ENCODE peak calls at places on chromosome 4, in nine cellular contexts. E, N, C, K, B, R, U, X and T are unnamed samples.

GRCh38 chr4:44438687-44439086 is 9.9 kb downstream of the KCTD8 start:
- DNase-seq in E (no peak), N (no peak), C (no peak), K (no peak), B (no peak), R (no peak), U (no peak), X (no peak), T (no peak)

GRCh38 chr4:151031831-151032605 is 16.9 kb upstream of the LRBA start:
- DNase-seq in E (no peak), N (peak; percentile 51), C (peak; percentile 61), K (no peak), B (no peak), R (peak; percentile 47), U (peak; percentile 49), X (no peak), T (no peak)

GRCh38 chr4:45122406-45122805 is 396.1 kb upstream of the GNPDA2 start:
- DNase-seq in E (no peak), N (no peak), C (no peak), K (no peak), B (no peak), R (no peak), U (no peak), X (no peak), T (no peak)

GRCh38 chr4:182752158-182752910 is 164.9 kb downstream of the DCTD start:
- DNase-seq in E (no peak), N (peak; percentile 17), C (peak; percentile 82), K (no peak), B (no peak), R (peak; percentile 79), U (peak; percentile 83), X (no peak), T (no peak)

GRCh38 chr4:151004222-151004621 is 10.9 kb downstream of the LRBA start:
- DNase-seq in E (no peak), N (no peak), C (peak; percentile 73), K (no peak), B (no peak), R (peak; percentile 38), U (no peak), X (no peak), T (no peak)

GRCh38 chr4:140049024-140049923 is 104.7 kb downstream of the MAML3 start:
- DNase-seq in E (peak; percentile 74), N (no peak), C (peak; percentile 21), K (peak; percentile 11), B (peak; percentile 50), R (peak; percentile 68), U (peak; percentile 20), X (peak; percentile 34), T (no peak)

GRCh38 chr4:39502034-39502658 is 25.1 kb downstream of the UGDH start:
- DNase-seq in E (no peak), N (peak; percentile 28), C (peak; percentile 45), K (no peak), B (no peak), R (peak; percentile 79), U (peak; percentile 79), X (no peak), T (no peak)

GRCh38 chr4:64581422-64581821 is 172.2 kb upstream of the TECRL start:
- DNase-seq in E (no peak), N (no peak), C (peak; percentile 20), K (no peak), B (no peak), R (peak; percentile 68), U (no peak), X (no peak), T (peak; percentile 12)

GRCh38 chr4:2660596-2661211 is 95.4 kb downstream of the TNIP2 start:
- DNase-seq in E (no peak), N (no peak), C (no peak), K (no peak), B (no peak), R (no peak), U (no peak), X (no peak), T (no peak)

GRCh38 chr4:38939150-38939549 is 71.5 kb downstream of the FAM114A1 start:
- DNase-seq in E (no peak), N (no peak), C (no peak), K (no peak), B (no peak), R (no peak), U (no peak), X (no peak), T (no peak)

GRCh38 chr4:86557526-86557925 is 36.6 kb upstream of the PTPN13 start:
- DNase-seq in E (no peak), N (no peak), C (no peak), K (no peak), B (no peak), R (peak; percentile 23), U (no peak), X (no peak), T (no peak)

GRCh38 chr4:151012836-151013235 is 2.2 kb downstream of the LRBA start:
- DNase-seq in E (peak; percentile 56), N (no peak), C (peak; percentile 26), K (no peak), B (no peak), R (peak; percentile 10), U (no peak), X (no peak), T (no peak)

GRCh38 chr4:140611854-140612253 is 43.1 kb upstream of the UCP1 start:
- DNase-seq in E (no peak), N (no peak), C (no peak), K (no peak), B (no peak), R (no peak), U (no peak), X (no peak), T (no peak)

GRCh38 chr4:46370531-46370930 is 19.4 kb downstream of the GABRA2 start:
- DNase-seq in E (no peak), N (no peak), C (no peak), K (no peak), B (no peak), R (no peak), U (no peak), X (no peak), T (no peak)

GRCh38 chr4:124262211-124263179 is 450.0 kb downstream of the ANKRD50 start:
- DNase-seq in E (peak; percentile 26), N (peak; percentile 4), C (peak; percentile 60), K (peak; percentile 5), B (peak; percentile 63), R (peak; percentile 90), U (peak; percentile 76), X (peak; percentile 18), T (peak; percentile 31)

GRCh38 chr4:68738036-68738435 is 67.6 kb upstream of the UGT2B15 start:
- DNase-seq in E (no peak), N (no peak), C (no peak), K (no peak), B (no peak), R (no peak), U (no peak), X (no peak), T (no peak)

GRCh38 chr4:77433102-77433733 is 172.4 kb upstream of the CXCL13 start:
- DNase-seq in E (no peak), N (no peak), C (peak; percentile 15), K (no peak), B (peak; percentile 13), R (peak; percentile 43), U (peak; percentile 37), X (peak; percentile 40), T (no peak)

GRCh38 chr4:31548823-31549222 is 828.7 kb downstream of the PCDH7 start:
- DNase-seq in E (no peak), N (no peak), C (no peak), K (no peak), B (no peak), R (peak; percentile 7), U (no peak), X (no peak), T (no peak)

GRCh38 chr4:26713563-26714145 is 129.8 kb downstream of the TBC1D19 start:
- DNase-seq in E (no peak), N (no peak), C (no peak), K (no peak), B (no peak), R (no peak), U (no peak), X (no peak), T (no peak)

GRCh38 chr4:23932935-23933334 is 43.1 kb upstream of the PPARGC1A start:
- DNase-seq in E (no peak), N (no peak), C (no peak), K (no peak), B (no peak), R (peak; percentile 69), U (peak; percentile 18), X (no peak), T (no peak)

GRCh38 chr4:147789596-147789995 is 57.7 kb downstream of the ARHGAP10 start:
- DNase-seq in E (no peak), N (no peak), C (no peak), K (no peak), B (no peak), R (no peak), U (peak; percentile 43), X (no peak), T (no peak)

GRCh38 chr4:1395941-1396805 is 10.1 kb downstream of the NKX1-1 start:
- DNase-seq in E (no peak), N (no peak), C (no peak), K (no peak), B (peak; percentile 1), R (no peak), U (no peak), X (no peak), T (no peak)